ENCODE peak calls at places on chromosome 22, in eight cellular contexts. One of them, this sample, is unnamed. For H3K4me1, the result is how much of the 10 kb centered on the place peaks cover.

GRCh38 chr22:31206896-31207687 is 5.0 kb upstream of the LIMK2 start:
- DNase-seq in sigmoid colon: no peak
- DNase-seq in ovary: no peak
- DNase-seq in K562: no peak
- DNase-seq in A549: no peak
- DNase-seq in HepG2: no peak
- DNase-seq in transverse colon: peak
- DNase-seq in SK-N-SH: no peak
- DNase-seq in this sample: peak

GRCh38 chr22:17890892-17891291 is 116.6 kb upstream of the BID start:
- DNase-seq in sigmoid colon: no peak
- DNase-seq in ovary: no peak
- DNase-seq in K562: no peak
- DNase-seq in A549: no peak
- DNase-seq in HepG2: no peak
- DNase-seq in transverse colon: no peak
- DNase-seq in SK-N-SH: no peak
- DNase-seq in this sample: no peak

GRCh38 chr22:48842976-48843375 is 984.7 kb downstream of the BRD1 start:
- DNase-seq in sigmoid colon: no peak
- DNase-seq in ovary: no peak
- DNase-seq in K562: no peak
- DNase-seq in A549: no peak
- DNase-seq in HepG2: no peak
- DNase-seq in transverse colon: no peak
- DNase-seq in SK-N-SH: no peak
- DNase-seq in this sample: no peak

GRCh38 chr22:46539169-46539568 is 1.7 kb upstream of the CELSR1 start:
- DNase-seq in sigmoid colon: no peak
- DNase-seq in ovary: no peak
- DNase-seq in K562: no peak
- DNase-seq in A549: no peak
- DNase-seq in HepG2: no peak
- DNase-seq in transverse colon: no peak
- DNase-seq in SK-N-SH: no peak
- DNase-seq in this sample: no peak

GRCh38 chr22:23893957-23894709 is at the start of gene MIF:
- DNase-seq in sigmoid colon: peak
- DNase-seq in ovary: peak
- DNase-seq in K562: peak
- DNase-seq in A549: peak
- DNase-seq in HepG2: peak
- DNase-seq in transverse colon: peak
- DNase-seq in SK-N-SH: peak
- DNase-seq in this sample: peak

GRCh38 chr22:23101524-23101923 is 31.2 kb downstream of the GNAZ start:
- DNase-seq in sigmoid colon: no peak
- DNase-seq in ovary: no peak
- DNase-seq in K562: no peak
- DNase-seq in A549: no peak
- DNase-seq in HepG2: no peak
- DNase-seq in transverse colon: no peak
- DNase-seq in SK-N-SH: no peak
- DNase-seq in this sample: no peak

GRCh38 chr22:25987948-25988347 is 181.3 kb upstream of the SEZ6L start:
- DNase-seq in sigmoid colon: no peak
- DNase-seq in ovary: no peak
- DNase-seq in K562: no peak
- DNase-seq in A549: no peak
- DNase-seq in HepG2: no peak
- DNase-seq in transverse colon: no peak
- DNase-seq in SK-N-SH: peak
- DNase-seq in this sample: no peak

GRCh38 chr22:26671317-26672059 is 14.1 kb downstream of the MIAT start:
- DNase-seq in sigmoid colon: peak
- DNase-seq in ovary: peak
- DNase-seq in K562: no peak
- DNase-seq in A549: no peak
- DNase-seq in HepG2: no peak
- DNase-seq in transverse colon: peak
- DNase-seq in SK-N-SH: no peak
- DNase-seq in this sample: peak

GRCh38 chr22:37639070-37639760 is at the start of gene SH3BP1:
- DNase-seq in sigmoid colon: no peak
- DNase-seq in ovary: peak
- DNase-seq in K562: peak
- DNase-seq in A549: no peak
- DNase-seq in HepG2: peak
- DNase-seq in transverse colon: peak
- DNase-seq in SK-N-SH: peak
- DNase-seq in this sample: peak

GRCh38 chr22:50443202-50443601 is 31.6 kb downstream of the SBF1 start:
- DNase-seq in sigmoid colon: no peak
- DNase-seq in ovary: peak
- DNase-seq in K562: no peak
- DNase-seq in A549: no peak
- DNase-seq in HepG2: no peak
- DNase-seq in transverse colon: no peak
- DNase-seq in SK-N-SH: no peak
- DNase-seq in this sample: no peak

GRCh38 chr22:48740731-48741405 is 1086.8 kb downstream of the BRD1 start:
- DNase-seq in sigmoid colon: no peak
- DNase-seq in ovary: no peak
- DNase-seq in K562: no peak
- DNase-seq in A549: no peak
- DNase-seq in HepG2: no peak
- DNase-seq in transverse colon: no peak
- DNase-seq in SK-N-SH: no peak
- DNase-seq in this sample: peak

DNA sequence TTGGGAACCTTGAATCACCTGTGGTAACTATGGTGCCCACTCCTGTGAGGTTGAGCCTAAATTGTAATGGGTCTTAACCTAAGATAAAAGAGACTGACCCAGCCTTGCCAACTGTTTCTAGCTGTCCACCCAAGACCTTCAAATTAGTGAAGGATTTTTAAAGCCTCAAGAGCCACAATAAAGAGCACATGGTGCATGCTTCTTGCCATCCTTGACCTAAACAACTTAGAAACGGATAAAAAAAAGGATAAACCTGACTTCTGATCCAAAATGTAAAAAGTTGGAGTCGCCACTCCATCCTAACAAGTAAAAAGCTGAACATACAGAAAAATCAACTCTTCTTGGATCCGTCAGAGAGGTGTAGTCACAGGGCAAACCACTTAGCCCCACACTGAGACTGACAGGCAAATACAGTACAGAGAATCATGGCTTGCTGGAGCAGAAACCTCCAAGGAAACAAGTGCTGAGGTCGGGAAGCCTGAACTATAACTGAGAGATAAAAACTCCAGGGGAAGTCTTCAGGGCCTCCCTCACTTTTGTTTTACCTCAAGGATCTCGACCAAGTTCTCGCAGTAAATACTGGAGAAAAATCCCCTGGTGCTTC is 16.4 kb downstream of the ENTHD1 start:
- DNase-seq in sigmoid colon: no peak
- DNase-seq in ovary: no peak
- DNase-seq in K562: no peak
- DNase-seq in A549: no peak
- DNase-seq in HepG2: no peak
- DNase-seq in transverse colon: no peak
- DNase-seq in SK-N-SH: no peak
- DNase-seq in this sample: no peak
- H3K4me1 ChIP-seq in sigmoid colon: under half
- H3K4me1 ChIP-seq in ovary: under half
- H3K4me1 ChIP-seq in K562: under half
- H3K4me1 ChIP-seq in A549: under half
- H3K4me1 ChIP-seq in HepG2: under half
- H3K4me1 ChIP-seq in transverse colon: under half
- H3K4me1 ChIP-seq in SK-N-SH: under half
- H3K4me1 ChIP-seq in this sample: under half

GRCh38 chr22:42039271-42039670 is 31.3 kb downstream of the NAGA start:
- DNase-seq in sigmoid colon: no peak
- DNase-seq in ovary: no peak
- DNase-seq in K562: no peak
- DNase-seq in A549: no peak
- DNase-seq in HepG2: no peak
- DNase-seq in transverse colon: no peak
- DNase-seq in SK-N-SH: no peak
- DNase-seq in this sample: no peak

GRCh38 chr22:42035256-42035655 is 35.4 kb downstream of the NAGA start:
- DNase-seq in sigmoid colon: no peak
- DNase-seq in ovary: no peak
- DNase-seq in K562: no peak
- DNase-seq in A549: no peak
- DNase-seq in HepG2: no peak
- DNase-seq in transverse colon: no peak
- DNase-seq in SK-N-SH: no peak
- DNase-seq in this sample: no peak

DNA sequence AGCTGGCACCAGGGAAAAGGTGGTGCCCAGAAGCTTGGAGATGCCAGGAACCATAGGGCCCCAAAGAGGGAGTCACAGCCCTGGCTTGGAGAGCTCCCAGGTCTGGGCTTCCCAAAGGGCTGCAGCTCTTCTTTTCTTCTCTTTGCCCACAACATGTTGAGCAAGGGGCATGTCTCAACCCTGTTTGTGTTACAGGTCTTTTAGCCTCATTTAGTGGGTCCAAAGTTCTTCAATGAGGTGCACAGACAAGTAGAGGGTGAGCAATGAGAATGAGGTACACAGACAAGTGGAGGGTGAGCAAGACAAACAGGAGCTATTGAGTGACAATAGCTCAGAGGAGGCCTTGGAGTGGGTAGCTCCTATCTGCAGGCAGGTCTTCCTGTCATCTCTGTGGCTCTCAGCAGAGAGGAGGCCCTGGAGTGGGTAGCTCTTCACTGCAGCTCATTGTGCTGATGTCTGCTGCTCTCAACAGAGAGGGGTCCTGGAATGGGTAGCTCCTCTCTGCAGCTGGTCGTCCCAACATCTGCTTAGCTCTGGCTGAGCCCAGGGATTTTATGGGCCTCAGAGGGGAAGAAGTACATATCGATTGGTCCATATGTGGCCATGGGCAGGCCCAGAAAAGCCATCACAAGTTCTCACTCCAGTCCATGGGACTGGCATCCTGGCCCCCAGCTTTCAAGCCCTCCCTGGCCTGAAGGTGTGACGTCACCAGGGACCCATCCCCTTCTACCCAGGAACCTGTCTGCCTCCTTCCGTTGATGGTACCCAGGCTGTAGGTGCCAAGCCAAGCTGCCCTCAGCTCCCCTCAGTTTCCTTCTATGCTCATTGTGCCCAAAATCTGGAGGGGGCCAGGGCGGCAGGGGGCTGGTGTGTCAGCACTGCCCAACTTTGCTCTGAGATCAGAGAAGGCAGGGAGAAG is 34.9 kb downstream of the WBP2NL start:
- DNase-seq in sigmoid colon: no peak
- DNase-seq in ovary: no peak
- DNase-seq in K562: no peak
- DNase-seq in A549: no peak
- DNase-seq in HepG2: peak
- DNase-seq in transverse colon: no peak
- DNase-seq in SK-N-SH: no peak
- DNase-seq in this sample: no peak
- TF ChIP-seq EP300 in sigmoid colon: no peak
- TF ChIP-seq EP300 in ovary: no peak
- TF ChIP-seq EP300 in K562: no peak
- TF ChIP-seq EP300 in A549: no peak
- TF ChIP-seq EP300 in HepG2: no peak
- TF ChIP-seq EP300 in transverse colon: no peak
- TF ChIP-seq EP300 in SK-N-SH: no peak
- TF ChIP-seq EP300 in this sample: no peak

GRCh38 chr22:44196731-44197131 is 16.0 kb downstream of the PARVG start:
- DNase-seq in sigmoid colon: peak
- DNase-seq in ovary: no peak
- DNase-seq in K562: no peak
- DNase-seq in A549: no peak
- DNase-seq in HepG2: no peak
- DNase-seq in transverse colon: no peak
- DNase-seq in SK-N-SH: no peak
- DNase-seq in this sample: no peak
- H3K4me1 ChIP-seq in sigmoid colon: under half
- H3K4me1 ChIP-seq in ovary: under half
- H3K4me1 ChIP-seq in K562: under half
- H3K4me1 ChIP-seq in A549: under half
- H3K4me1 ChIP-seq in HepG2: under half
- H3K4me1 ChIP-seq in transverse colon: under half
- H3K4me1 ChIP-seq in SK-N-SH: under half
- H3K4me1 ChIP-seq in this sample: under half

GRCh38 chr22:30127749-30128166 is 47.5 kb downstream of the HORMAD2 start:
- DNase-seq in sigmoid colon: no peak
- DNase-seq in ovary: no peak
- DNase-seq in K562: no peak
- DNase-seq in A549: peak
- DNase-seq in HepG2: no peak
- DNase-seq in transverse colon: no peak
- DNase-seq in SK-N-SH: no peak
- DNase-seq in this sample: no peak
- TF ChIP-seq EP300 in sigmoid colon: no peak
- TF ChIP-seq EP300 in ovary: no peak
- TF ChIP-seq EP300 in K562: no peak
- TF ChIP-seq EP300 in A549: no peak
- TF ChIP-seq EP300 in HepG2: no peak
- TF ChIP-seq EP300 in transverse colon: no peak
- TF ChIP-seq EP300 in SK-N-SH: no peak
- TF ChIP-seq EP300 in this sample: no peak

GRCh38 chr22:45314054-45314721 is 4.5 kb downstream of the FAM118A start:
- DNase-seq in sigmoid colon: no peak
- DNase-seq in ovary: no peak
- DNase-seq in K562: peak
- DNase-seq in A549: no peak
- DNase-seq in HepG2: peak
- DNase-seq in transverse colon: no peak
- DNase-seq in SK-N-SH: peak
- DNase-seq in this sample: no peak
- H3K4me1 ChIP-seq in sigmoid colon: under half
- H3K4me1 ChIP-seq in ovary: under half
- H3K4me1 ChIP-seq in K562: under half
- H3K4me1 ChIP-seq in A549: under half
- H3K4me1 ChIP-seq in HepG2: half or more
- H3K4me1 ChIP-seq in transverse colon: under half
- H3K4me1 ChIP-seq in SK-N-SH: under half
- H3K4me1 ChIP-seq in this sample: half or more